ENCODE peak calls at places on chromosomes 5 and 9, in six cellular contexts. One of them, this sample, is unnamed.

GRCh38 chr5:146426853-146427618 is 20.1 kb upstream of the TCERG1 start:
- DNase-seq in aorta: no peak
- DNase-seq in fibroblast of lung: peak; percentile 34
- DNase-seq in iPS DF 6.9: no peak
- DNase-seq in right lobe of liver: no peak
- DNase-seq in adrenal gland: no peak
- DNase-seq in this sample: no peak

GRCh38 chr9:35829084-35829763 is at the start of gene TMEM8B:
- DNase-seq in right lobe of liver: peak; percentile 97
- DNase-seq in aorta: peak; percentile 98
- DNase-seq in adrenal gland: peak; percentile 96
- DNase-seq in iPS DF 6.9: no peak
- DNase-seq in fibroblast of lung: peak; percentile 90
- DNase-seq in this sample: peak; percentile 98

GRCh38 chr9:108396618-108397017 is 459.2 kb downstream of the ACTL7B start:
- DNase-seq in fibroblast of lung: no peak
- DNase-seq in right lobe of liver: no peak
- DNase-seq in iPS DF 6.9: no peak
- DNase-seq in adrenal gland: no peak
- DNase-seq in aorta: no peak
- DNase-seq in this sample: no peak

GRCh38 chr5:154967419-154968024 is 26.6 kb downstream of the MRPL22 start:
- DNase-seq in fibroblast of lung: no peak
- DNase-seq in right lobe of liver: no peak
- DNase-seq in iPS DF 6.9: peak; percentile 2
- DNase-seq in adrenal gland: no peak
- DNase-seq in aorta: no peak
- DNase-seq in this sample: no peak

GRCh38 chr9:5466776-5467175 is 16.4 kb downstream of the CD274 start:
- DNase-seq in aorta: no peak
- DNase-seq in fibroblast of lung: no peak
- DNase-seq in right lobe of liver: no peak
- DNase-seq in iPS DF 6.9: no peak
- DNase-seq in adrenal gland: no peak
- DNase-seq in this sample: no peak

GRCh38 chr5:141910271-141910673 is 13.4 kb upstream of the DELE1 start:
- DNase-seq in fibroblast of lung: no peak
- DNase-seq in adrenal gland: no peak
- DNase-seq in aorta: no peak
- DNase-seq in right lobe of liver: no peak
- DNase-seq in iPS DF 6.9: no peak
- DNase-seq in this sample: no peak

GRCh38 chr5:36630201-36630968 is 24.0 kb downstream of the SLC1A3 start:
- DNase-seq in adrenal gland: no peak
- DNase-seq in right lobe of liver: no peak
- DNase-seq in fibroblast of lung: peak; percentile 79
- DNase-seq in iPS DF 6.9: no peak
- DNase-seq in aorta: no peak
- DNase-seq in this sample: no peak

GRCh38 chr5:23820764-23821471 is 313.5 kb downstream of the PRDM9 start:
- DNase-seq in aorta: no peak
- DNase-seq in iPS DF 6.9: no peak
- DNase-seq in fibroblast of lung: peak; percentile 15
- DNase-seq in adrenal gland: no peak
- DNase-seq in right lobe of liver: no peak
- DNase-seq in this sample: no peak

GRCh38 chr9:69946800-69947437 is 96.7 kb upstream of the MAMDC2 start:
- DNase-seq in aorta: no peak
- DNase-seq in iPS DF 6.9: no peak
- DNase-seq in fibroblast of lung: peak; percentile 91
- DNase-seq in adrenal gland: no peak
- DNase-seq in right lobe of liver: no peak
- DNase-seq in this sample: no peak

GRCh38 chr5:110590187-110590586 is 136.3 kb downstream of the TMEM232 start:
- DNase-seq in iPS DF 6.9: peak; percentile 7
- DNase-seq in adrenal gland: no peak
- DNase-seq in right lobe of liver: no peak
- DNase-seq in aorta: no peak
- DNase-seq in fibroblast of lung: peak; percentile 24
- DNase-seq in this sample: no peak

GRCh38 chr5:136729901-136730355 is 364.6 kb upstream of the TRPC7 start:
- DNase-seq in adrenal gland: no peak
- DNase-seq in aorta: no peak
- DNase-seq in fibroblast of lung: peak; percentile 96
- DNase-seq in right lobe of liver: no peak
- DNase-seq in iPS DF 6.9: no peak
- DNase-seq in this sample: no peak

GRCh38 chr9:137611623-137612609 is 6.4 kb downstream of the ARRDC1 start:
- DNase-seq in adrenal gland: no peak
- DNase-seq in iPS DF 6.9: no peak
- DNase-seq in right lobe of liver: no peak
- DNase-seq in aorta: peak; percentile 64
- DNase-seq in fibroblast of lung: peak; percentile 84
- DNase-seq in this sample: peak; percentile 86

GRCh38 chr9:72981433-72981832 is 28.6 kb upstream of the ALDH1A1 start:
- DNase-seq in iPS DF 6.9: no peak
- DNase-seq in adrenal gland: no peak
- DNase-seq in fibroblast of lung: no peak
- DNase-seq in aorta: no peak
- DNase-seq in right lobe of liver: no peak
- DNase-seq in this sample: no peak

GRCh38 chr9:35906923-35907699 is 1.1 kb downstream of the HRCT1 start:
- DNase-seq in right lobe of liver: no peak
- DNase-seq in fibroblast of lung: peak; percentile 88
- DNase-seq in aorta: peak; percentile 82
- DNase-seq in iPS DF 6.9: no peak
- DNase-seq in adrenal gland: no peak
- DNase-seq in this sample: no peak

GRCh38 chr9:127749090-127749787 is 14.1 kb upstream of the TOR2A start:
- DNase-seq in adrenal gland: no peak
- DNase-seq in aorta: no peak
- DNase-seq in iPS DF 6.9: no peak
- DNase-seq in right lobe of liver: no peak
- DNase-seq in fibroblast of lung: no peak
- DNase-seq in this sample: no peak

GRCh38 chr9:127589955-127590370 is 22.1 kb upstream of the STXBP1 start:
- DNase-seq in adrenal gland: peak; percentile 73
- DNase-seq in right lobe of liver: no peak
- DNase-seq in aorta: peak; percentile 64
- DNase-seq in fibroblast of lung: peak; percentile 68
- DNase-seq in iPS DF 6.9: no peak
- DNase-seq in this sample: peak; percentile 58

GRCh38 chr9:1050125-1050895 is at the start of gene DMRT2:
- DNase-seq in aorta: peak; percentile 84
- DNase-seq in right lobe of liver: peak; percentile 84
- DNase-seq in adrenal gland: peak; percentile 59
- DNase-seq in fibroblast of lung: peak; percentile 65
- DNase-seq in iPS DF 6.9: peak; percentile 89
- DNase-seq in this sample: peak; percentile 90

GRCh38 chr5:133865113-133865512 is 103.3 kb downstream of the C5orf15 start:
- DNase-seq in aorta: no peak
- DNase-seq in iPS DF 6.9: no peak
- DNase-seq in right lobe of liver: no peak
- DNase-seq in adrenal gland: no peak
- DNase-seq in fibroblast of lung: no peak
- DNase-seq in this sample: no peak

GRCh38 chr5:173452098-173452497 is 123.9 kb upstream of the STC2 start:
- DNase-seq in aorta: peak; percentile 73
- DNase-seq in fibroblast of lung: peak; percentile 25
- DNase-seq in right lobe of liver: no peak
- DNase-seq in adrenal gland: peak; percentile 74
- DNase-seq in iPS DF 6.9: no peak
- DNase-seq in this sample: no peak

GRCh38 chr9:72476617-72477375 is 44.6 kb upstream of the TMC1 start:
- DNase-seq in fibroblast of lung: peak; percentile 90
- DNase-seq in right lobe of liver: no peak
- DNase-seq in iPS DF 6.9: no peak
- DNase-seq in adrenal gland: no peak
- DNase-seq in aorta: no peak
- DNase-seq in this sample: peak; percentile 30

GRCh38 chr9:16869140-16869903 is 1.1 kb downstream of the BNC2 start:
- DNase-seq in fibroblast of lung: peak; percentile 52
- DNase-seq in iPS DF 6.9: no peak
- DNase-seq in adrenal gland: no peak
- DNase-seq in right lobe of liver: no peak
- DNase-seq in aorta: no peak
- DNase-seq in this sample: no peak

GRCh38 chr5:58459860-58460726 is at the start of gene PLK2:
- DNase-seq in iPS DF 6.9: no peak
- DNase-seq in right lobe of liver: peak; percentile 97
- DNase-seq in aorta: peak; percentile 96
- DNase-seq in fibroblast of lung: peak; percentile 92
- DNase-seq in adrenal gland: peak; percentile 95
- DNase-seq in this sample: peak; percentile 99

GRCh38 chr5:9461246-9461645 is 84.6 kb downstream of the SEMA5A start:
- DNase-seq in fibroblast of lung: no peak
- DNase-seq in adrenal gland: no peak
- DNase-seq in aorta: no peak
- DNase-seq in iPS DF 6.9: no peak
- DNase-seq in right lobe of liver: no peak
- DNase-seq in this sample: no peak

GRCh38 chr9:136343121-136343883 is 16.0 kb downstream of the GPSM1 start:
- DNase-seq in fibroblast of lung: no peak
- DNase-seq in iPS DF 6.9: no peak
- DNase-seq in right lobe of liver: no peak
- DNase-seq in adrenal gland: peak; percentile 65
- DNase-seq in aorta: no peak
- DNase-seq in this sample: peak; percentile 86

GRCh38 chr5:103867857-103868598 is 305.4 kb upstream of the NUDT12 start:
- DNase-seq in right lobe of liver: no peak
- DNase-seq in adrenal gland: no peak
- DNase-seq in iPS DF 6.9: no peak
- DNase-seq in aorta: no peak
- DNase-seq in fibroblast of lung: peak; percentile 84
- DNase-seq in this sample: no peak

GRCh38 chr9:68547417-68547816 is 6.7 kb upstream of the TMEM252 start:
- DNase-seq in adrenal gland: no peak
- DNase-seq in iPS DF 6.9: no peak
- DNase-seq in fibroblast of lung: no peak
- DNase-seq in aorta: no peak
- DNase-seq in right lobe of liver: no peak
- DNase-seq in this sample: no peak

GRCh38 chr5:101429241-101429640 is 526.2 kb upstream of the ST8SIA4 start:
- DNase-seq in right lobe of liver: no peak
- DNase-seq in fibroblast of lung: peak; percentile 79
- DNase-seq in iPS DF 6.9: no peak
- DNase-seq in adrenal gland: no peak
- DNase-seq in aorta: no peak
- DNase-seq in this sample: no peak

GRCh38 chr5:133882801-133883200 is 85.6 kb downstream of the C5orf15 start:
- DNase-seq in adrenal gland: no peak
- DNase-seq in iPS DF 6.9: no peak
- DNase-seq in fibroblast of lung: no peak
- DNase-seq in aorta: no peak
- DNase-seq in right lobe of liver: no peak
- DNase-seq in this sample: no peak

GRCh38 chr5:9869616-9870288 is 239.6 kb upstream of the TAS2R1 start:
- DNase-seq in right lobe of liver: no peak
- DNase-seq in adrenal gland: no peak
- DNase-seq in aorta: no peak
- DNase-seq in fibroblast of lung: peak; percentile 84
- DNase-seq in iPS DF 6.9: no peak
- DNase-seq in this sample: no peak

GRCh38 chr5:145697251-145698016 is 137.7 kb downstream of the PRELID2 start:
- DNase-seq in adrenal gland: no peak
- DNase-seq in fibroblast of lung: peak; percentile 20
- DNase-seq in right lobe of liver: no peak
- DNase-seq in iPS DF 6.9: no peak
- DNase-seq in aorta: no peak
- DNase-seq in this sample: no peak

GRCh38 chr9:95822583-95823431 is 52.7 kb upstream of the ERCC6L2 start:
- DNase-seq in fibroblast of lung: peak; percentile 97
- DNase-seq in aorta: no peak
- DNase-seq in right lobe of liver: no peak
- DNase-seq in adrenal gland: no peak
- DNase-seq in iPS DF 6.9: no peak
- DNase-seq in this sample: no peak
- H3K27ac ChIP-seq in fibroblast of lung: peak overlapping the region; percentile 58
- H3K27ac ChIP-seq in aorta: no peak overlapping the region
- H3K27ac ChIP-seq in right lobe of liver: no peak overlapping the region
- H3K27ac ChIP-seq in adrenal gland: no peak overlapping the region
- H3K27ac ChIP-seq in iPS DF 6.9: no peak overlapping the region
- H3K27ac ChIP-seq in this sample: no peak overlapping the region

GRCh38 chr9:114953016-114953415 is 22.6 kb upstream of the TNFSF8 start:
- DNase-seq in iPS DF 6.9: no peak
- DNase-seq in fibroblast of lung: no peak
- DNase-seq in aorta: no peak
- DNase-seq in adrenal gland: no peak
- DNase-seq in right lobe of liver: no peak
- DNase-seq in this sample: no peak
- H3K4me3 ChIP-seq in iPS DF 6.9: no peak overlapping the region
- H3K4me3 ChIP-seq in fibroblast of lung: no peak overlapping the region
- H3K4me3 ChIP-seq in aorta: no peak overlapping the region
- H3K4me3 ChIP-seq in adrenal gland: no peak overlapping the region
- H3K4me3 ChIP-seq in right lobe of liver: no peak overlapping the region
- H3K4me3 ChIP-seq in this sample: no peak overlapping the region

DNA sequence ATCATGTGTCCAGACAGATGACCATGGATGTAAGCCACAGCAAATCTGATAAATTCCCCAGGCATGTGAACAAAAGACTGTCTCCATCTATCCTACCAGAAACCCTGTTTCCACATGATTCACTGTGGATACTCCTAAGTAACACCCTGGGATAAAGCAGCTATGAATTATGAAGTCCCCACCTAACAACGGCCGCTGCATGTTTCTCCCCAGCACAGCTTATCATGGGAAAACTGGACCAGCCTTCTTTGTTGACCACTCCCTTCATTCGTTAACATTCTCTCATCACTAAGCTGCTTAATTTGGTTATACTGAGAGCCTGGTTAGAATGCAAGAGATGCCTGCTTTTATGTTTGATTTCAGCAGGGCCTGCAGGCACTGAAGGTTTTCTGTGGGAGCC is 318.2 kb upstream of the ZNF608 start:
- DNase-seq in iPS DF 6.9: no peak
- DNase-seq in adrenal gland: no peak
- DNase-seq in aorta: no peak
- DNase-seq in fibroblast of lung: peak; percentile 81
- DNase-seq in right lobe of liver: no peak
- DNase-seq in this sample: no peak
- H3K4me1 ChIP-seq in iPS DF 6.9: peaks cover 3% of the 10 kb centered on the region
- H3K4me1 ChIP-seq in adrenal gland: no peaks in the 10 kb centered on the region
- H3K4me1 ChIP-seq in aorta: no peaks in the 10 kb centered on the region
- H3K4me1 ChIP-seq in fibroblast of lung: no peaks in the 10 kb centered on the region
- H3K4me1 ChIP-seq in right lobe of liver: no peaks in the 10 kb centered on the region
- H3K4me1 ChIP-seq in this sample: no peaks in the 10 kb centered on the region

DNA sequence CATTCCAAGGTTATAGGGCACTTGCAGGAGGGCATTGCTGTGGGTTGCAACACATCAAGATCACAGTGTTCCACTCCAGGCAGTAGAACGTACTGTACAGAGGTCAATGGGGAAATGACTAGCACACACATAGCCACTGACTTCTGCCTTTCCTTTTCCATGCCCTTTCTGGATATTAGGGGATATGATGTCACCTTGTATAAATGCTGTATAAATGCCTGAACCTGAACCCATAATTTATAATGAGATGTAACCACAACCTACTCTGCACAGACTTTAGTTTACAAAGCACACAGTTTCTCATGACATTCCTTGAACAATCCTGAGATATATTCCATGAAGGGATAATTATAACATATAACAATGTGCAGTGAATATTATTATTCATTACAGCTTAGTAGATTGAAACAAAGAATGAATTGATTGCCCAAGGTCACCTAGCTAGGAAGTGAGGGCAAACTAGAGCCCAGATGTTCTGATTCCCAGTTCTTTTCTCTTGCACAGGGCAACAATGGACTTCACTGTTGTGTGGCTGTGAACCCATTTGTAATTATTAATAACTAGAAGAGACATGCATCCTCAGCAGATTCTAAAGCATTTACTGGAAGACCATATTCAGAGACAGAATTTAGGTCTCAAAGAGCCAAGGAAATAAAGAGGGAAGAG is 5.6 kb upstream of the ABLIM3 start:
- DNase-seq in right lobe of liver: no peak
- DNase-seq in aorta: no peak
- DNase-seq in fibroblast of lung: peak; percentile 86
- DNase-seq in adrenal gland: no peak
- DNase-seq in iPS DF 6.9: no peak
- DNase-seq in this sample: no peak
- H3K27ac ChIP-seq in right lobe of liver: peak overlapping the region; percentile 82
- H3K27ac ChIP-seq in aorta: no peak overlapping the region
- H3K27ac ChIP-seq in fibroblast of lung: peak overlapping the region; percentile 58
- H3K27ac ChIP-seq in adrenal gland: no peak overlapping the region
- H3K27ac ChIP-seq in iPS DF 6.9: no peak overlapping the region
- H3K27ac ChIP-seq in this sample: no peak overlapping the region

This sample was measured in pancreas.